ENCODE peak calls at places on chromosomes 6 and 20, in nine cellular contexts. L, K, U, H, P, E, I, W and F are unnamed samples.

GRCh38 chr20:51542033-51542893 is at the start of gene NFATC2:
- DNase-seq in L (no peak), K (peak; percentile 58), U (no peak), H (no peak), P (peak; percentile 50), E (peak; percentile 80), I (no peak), W (peak; percentile 85), F (no peak)

GRCh38 chr6:27205375-27206278 is 41.9 kb upstream of the PRSS16 start:
- DNase-seq in L (no peak), K (no peak), U (no peak), H (no peak), P (no peak), E (peak; percentile 15), I (no peak), W (no peak), F (no peak)

GRCh38 chr6:67493682-67494081 is 1141.4 kb upstream of the ADGRB3 start:
- DNase-seq in L (no peak), K (no peak), U (no peak), H (no peak), P (no peak), E (no peak), I (no peak), W (no peak), F (no peak)

GRCh38 chr6:6635869-6636268 is 47.3 kb downstream of the LY86 start:
- DNase-seq in L (no peak), K (no peak), U (no peak), H (no peak), P (no peak), E (no peak), I (no peak), W (no peak), F (no peak)

GRCh38 chr20:45860573-45861011 is 3.2 kb downstream of the ZSWIM3 start:
- DNase-seq in L (peak; percentile 36), K (no peak), U (no peak), H (no peak), P (no peak), E (no peak), I (no peak), W (no peak), F (no peak)

GRCh38 chr6:159595173-159595572 is 97.9 kb downstream of the SOD2 start:
- DNase-seq in L (peak; percentile 64), K (no peak), U (no peak), H (no peak), P (no peak), E (no peak), I (peak; percentile 65), W (no peak), F (no peak)

GRCh38 chr20:17228624-17229061 is 1.8 kb downstream of the PCSK2 start:
- DNase-seq in L (no peak), K (no peak), U (no peak), H (no peak), P (no peak), E (no peak), I (no peak), W (peak; percentile 80), F (no peak)

GRCh38 chr6:80537321-80537972 is 431.0 kb downstream of the BCKDHB start:
- DNase-seq in L (no peak), K (no peak), U (no peak), H (no peak), P (no peak), E (no peak), I (no peak), W (no peak), F (no peak)

GRCh38 chr20:60138263-60139127 is 180.3 kb downstream of the CDH26 start:
- DNase-seq in L (peak; percentile 31), K (peak; percentile 16), U (no peak), H (no peak), P (peak; percentile 8), E (no peak), I (peak; percentile 26), W (peak; percentile 90), F (peak; percentile 24)

GRCh38 chr20:20089018-20089417 is 36.7 kb downstream of the CFAP61 start:
- DNase-seq in L (no peak), K (no peak), U (no peak), H (no peak), P (no peak), E (no peak), I (no peak), W (no peak), F (no peak)

GRCh38 chr20:45230631-45231030 is 9.5 kb downstream of the SEMG2 start:
- DNase-seq in L (no peak), K (no peak), U (no peak), H (no peak), P (no peak), E (no peak), I (no peak), W (no peak), F (no peak)

GRCh38 chr20:36390719-36391415 is 84.7 kb downstream of the DLGAP4 start:
- DNase-seq in L (no peak), K (no peak), U (no peak), H (no peak), P (no peak), E (no peak), I (no peak), W (no peak), F (no peak)

GRCh38 chr6:135451617-135452190 is 45.8 kb downstream of the AHI1 start:
- DNase-seq in L (peak; percentile 45), K (no peak), U (no peak), H (no peak), P (no peak), E (peak; percentile 47), I (peak; percentile 61), W (no peak), F (no peak)

GRCh38 chr6:166781331-166781730 is 154.3 kb upstream of the RPS6KA2 start:
- DNase-seq in L (no peak), K (no peak), U (no peak), H (no peak), P (no peak), E (no peak), I (no peak), W (no peak), F (no peak)

GRCh38 chr6:166656269-166657206 is 29.5 kb upstream of the RPS6KA2 start:
- DNase-seq in L (peak; percentile 28), K (no peak), U (no peak), H (no peak), P (no peak), E (no peak), I (no peak), W (peak; percentile 74), F (no peak)

GRCh38 chr6:158807515-158808441 is 11.4 kb downstream of the EZR start:
- DNase-seq in L (no peak), K (peak; percentile 3), U (no peak), H (no peak), P (no peak), E (no peak), I (no peak), W (no peak), F (no peak)

GRCh38 chr6:79196908-79197307 is 37.6 kb downstream of the HMGN3 start:
- DNase-seq in L (no peak), K (no peak), U (no peak), H (no peak), P (no peak), E (no peak), I (no peak), W (no peak), F (no peak)

GRCh38 chr6:128882991-128883571 is at the start of gene LAMA2:
- DNase-seq in L (peak; percentile 19), K (no peak), U (peak; percentile 29), H (peak; percentile 43), P (no peak), E (peak; percentile 89), I (peak; percentile 82), W (peak; percentile 82), F (peak; percentile 49)
- H3K4me3 ChIP-seq in L (peak within 1 kb of the TSS; percentile 28), K (no peak within 1 kb of the TSS), U (peak within 1 kb of the TSS; percentile 71), H (peak within 1 kb of the TSS; percentile 68), P (no peak within 1 kb of the TSS), E (peak within 1 kb of the TSS; percentile 50), I (peak within 1 kb of the TSS; percentile 54), W (peak within 1 kb of the TSS; percentile 29), F (peak within 1 kb of the TSS; percentile 75)

GRCh38 chr20:62368303-62368628 is 1.2 kb upstream of the LAMA5 start:
- DNase-seq in L (no peak), K (no peak), U (no peak), H (no peak), P (no peak), E (no peak), I (no peak), W (no peak), F (no peak)

GRCh38 chr20:62368629-62369507 is 1.8 kb upstream of the LAMA5 start:
- DNase-seq in L (peak; percentile 56), K (no peak), U (no peak), H (no peak), P (no peak), E (peak; percentile 77), I (peak; percentile 57), W (peak; percentile 82), F (no peak)

GRCh38 chr20:62370115-62370806 is 3.1 kb upstream of the LAMA5 start:
- DNase-seq in L (no peak), K (no peak), U (no peak), H (peak; percentile 31), P (no peak), E (no peak), I (peak; percentile 78), W (no peak), F (peak; percentile 52)

GRCh38 chr20:62370807-62371587 is 3.9 kb upstream of the LAMA5 start:
- DNase-seq in L (no peak), K (no peak), U (no peak), H (no peak), P (no peak), E (no peak), I (no peak), W (no peak), F (no peak)

DNA sequence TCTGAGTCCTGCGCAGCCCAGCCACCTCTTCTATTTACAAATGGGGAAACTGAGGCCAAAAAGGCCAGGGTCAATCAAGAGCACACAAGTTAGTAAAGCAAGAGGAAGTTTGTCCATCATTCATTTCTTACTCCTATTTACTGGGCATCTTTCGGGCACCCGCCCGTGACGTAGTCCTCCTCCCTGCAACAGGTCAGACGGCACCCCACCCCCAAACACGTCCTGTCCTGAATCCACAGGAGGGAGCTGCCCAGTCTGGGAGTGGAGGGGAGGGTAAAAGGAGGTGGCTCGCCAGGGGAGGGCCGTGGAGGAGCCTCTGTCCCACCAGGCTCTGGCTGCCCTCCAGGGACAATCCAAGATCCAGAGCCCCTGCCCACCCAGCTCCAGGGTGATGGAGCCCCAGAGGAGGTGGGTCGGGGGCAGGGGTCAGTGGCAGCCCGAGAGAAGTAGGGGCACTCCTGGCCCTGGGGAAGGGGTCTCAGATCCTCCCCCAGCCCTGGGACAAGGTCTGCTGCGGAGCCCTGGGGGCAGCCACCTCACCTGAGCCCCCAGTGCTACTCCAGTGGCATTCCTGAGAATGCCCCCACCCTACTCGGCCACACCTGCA is 2.5 kb upstream of the LAMA5 start:
- DNase-seq in L (peak; percentile 62), K (no peak), U (no peak), H (no peak), P (no peak), E (no peak), I (no peak), W (no peak), F (no peak)
- H3K4me3 ChIP-seq in L (no peak overlapping the region), K (no peak overlapping the region), U (no peak overlapping the region), H (no peak overlapping the region), P (no peak overlapping the region), E (no peak overlapping the region), I (no peak overlapping the region), W (no peak overlapping the region), F (no peak overlapping the region)

GRCh38 chr20:1391640-1392442 is 1.0 kb downstream of the FKBP1A start:
- DNase-seq in L (peak; percentile 73), K (no peak), U (no peak), H (no peak), P (no peak), E (peak; percentile 15), I (peak; percentile 39), W (no peak), F (no peak)
- H3K4me3 ChIP-seq in L (peak overlapping the region; percentile 65), K (peak overlapping the region; percentile 62), U (peak overlapping the region; percentile 88), H (peak overlapping the region; percentile 79), P (peak overlapping the region; percentile 69), E (peak overlapping the region; percentile 85), I (peak overlapping the region; percentile 88), W (peak overlapping the region; percentile 95), F (peak overlapping the region; percentile 82)

GRCh38 chr20:59040682-59041081 is 1.9 kb downstream of the PRELID3B start:
- DNase-seq in L (no peak), K (no peak), U (no peak), H (no peak), P (no peak), E (no peak), I (no peak), W (no peak), F (no peak)
- H3K4me3 ChIP-seq in L (no peak overlapping the region), K (no peak overlapping the region), U (no peak overlapping the region), H (no peak overlapping the region), P (no peak overlapping the region), E (no peak overlapping the region), I (no peak overlapping the region), W (peak overlapping the region; percentile 74), F (no peak overlapping the region)